ENCODE peak calls at places on chromosomes 1 and 21, in eight cellular contexts. R is cardiac fibroblast, Q is Peyer's patch, Z is left ventricle myocardium inferior, W is fibroblast of pulmonary artery, A is breast epithelium, G is body of pancreas, V is fibroblast of lung. Y is an unnamed sample.
A peak's percentile ranks its signal among the peaks of the same experiment; 100 is the strongest.

GRCh38 chr21:34219334-34220020 is 144.3 kb upstream of the KCNE2 start:
- DNase-seq in A (no peak), W (no peak), R (peak; percentile 13), Z (no peak), V (no peak), Q (no peak), G (no peak), Y (no peak)

GRCh38 chr1:214808845-214809460 is 206.0 kb downstream of the CENPF start:
- DNase-seq in R (peak; percentile 61), Q (no peak), W (peak; percentile 61), G (no peak), A (no peak), V (peak; percentile 66), Z (no peak), Y (peak; percentile 65)

GRCh38 chr1:9167638-9168037 is 38.7 kb upstream of the GPR157 start:
- DNase-seq in W (no peak), G (no peak), R (no peak), Z (no peak), A (no peak), V (no peak), Q (no peak), Y (no peak)

GRCh38 chr1:33086384-33086850 is 5.5 kb downstream of the AZIN2 start:
- DNase-seq in Q (peak; percentile 87), V (peak; percentile 86), A (peak; percentile 63), R (peak; percentile 88), W (peak; percentile 88), G (peak; percentile 81), Z (peak; percentile 74), Y (peak; percentile 77)

GRCh38 chr1:118928739-118929554 is 59.2 kb downstream of the TBX15 start:
- DNase-seq in Z (no peak), G (no peak), A (no peak), Q (peak; percentile 47), R (peak; percentile 43), V (peak; percentile 39), W (peak; percentile 62), Y (peak; percentile 61)

GRCh38 chr21:39218082-39218409 is 34.8 kb upstream of the PSMG1 start:
- DNase-seq in G (no peak), W (no peak), V (no peak), Q (no peak), R (no peak), A (no peak), Z (no peak), Y (no peak)

GRCh38 chr21:45972716-45973474 is 8.7 kb upstream of the COL6A1 start:
- DNase-seq in Q (peak; percentile 62), W (peak; percentile 96), A (peak; percentile 51), G (peak; percentile 54), R (peak; percentile 97), Z (peak; percentile 91), V (peak; percentile 95), Y (no peak)

GRCh38 chr1:232590742-232591082 is 39.2 kb downstream of the SIPA1L2 start:
- DNase-seq in A (no peak), G (no peak), Z (no peak), Q (no peak), V (no peak), W (no peak), R (no peak), Y (no peak)

GRCh38 chr1:239456788-239457187 is 70.4 kb downstream of the CHRM3 start:
- DNase-seq in V (no peak), W (no peak), A (no peak), Z (no peak), R (no peak), Q (no peak), G (no peak), Y (no peak)

GRCh38 chr1:21763236-21763635 is 19.7 kb downstream of the USP48 start:
- DNase-seq in Q (no peak), R (no peak), G (no peak), A (no peak), V (no peak), Z (no peak), W (no peak), Y (no peak)

GRCh38 chr1:118948796-118949195 is 39.3 kb downstream of the TBX15 start:
- DNase-seq in R (peak; percentile 11), A (no peak), G (no peak), W (peak; percentile 3), Z (no peak), Q (no peak), V (peak; percentile 45), Y (no peak)

GRCh38 chr1:71046891-71047634 is 553 bp downstream of the PTGER3 start:
- DNase-seq in Q (no peak), W (no peak), G (peak; percentile 49), A (peak; percentile 51), R (no peak), Z (no peak), V (no peak), Y (peak; percentile 23)

GRCh38 chr1:218699411-218699810 is 354.3 kb downstream of the TGFB2 start:
- DNase-seq in W (peak; percentile 26), Z (no peak), Q (no peak), G (no peak), A (no peak), R (no peak), V (peak; percentile 53), Y (no peak)

GRCh38 chr21:31872452-31873274 is at the start of gene HUNK:
- DNase-seq in Z (no peak), A (no peak), Q (peak; percentile 54), G (peak; percentile 78), W (peak; percentile 7), V (peak; percentile 39), R (peak; percentile 32), Y (peak; percentile 22)

GRCh38 chr1:29833596-29833995 is 597.3 kb downstream of the PTPRU start:
- DNase-seq in A (no peak), R (no peak), G (no peak), W (no peak), Q (peak; percentile 45), Z (no peak), V (no peak), Y (no peak)

GRCh38 chr1:27763358-27763757 is 9.7 kb upstream of the STX12 start:
- DNase-seq in V (no peak), G (no peak), R (no peak), Q (no peak), W (no peak), A (no peak), Z (no peak), Y (no peak)

GRCh38 chr1:186843261-186843660 is 14.5 kb downstream of the PLA2G4A start:
- DNase-seq in Z (no peak), R (no peak), Q (no peak), A (no peak), G (no peak), W (no peak), V (no peak), Y (no peak)

GRCh38 chr1:52203935-52204625 is 62.2 kb downstream of the ZFYVE9 start:
- DNase-seq in R (no peak), V (no peak), Z (no peak), Q (no peak), W (no peak), G (no peak), A (no peak), Y (no peak)

GRCh38 chr1:236103059-236103458 is 38.2 kb upstream of the NID1 start:
- DNase-seq in Q (no peak), V (no peak), G (no peak), W (no peak), A (no peak), Z (no peak), R (no peak), Y (no peak)

DNA sequence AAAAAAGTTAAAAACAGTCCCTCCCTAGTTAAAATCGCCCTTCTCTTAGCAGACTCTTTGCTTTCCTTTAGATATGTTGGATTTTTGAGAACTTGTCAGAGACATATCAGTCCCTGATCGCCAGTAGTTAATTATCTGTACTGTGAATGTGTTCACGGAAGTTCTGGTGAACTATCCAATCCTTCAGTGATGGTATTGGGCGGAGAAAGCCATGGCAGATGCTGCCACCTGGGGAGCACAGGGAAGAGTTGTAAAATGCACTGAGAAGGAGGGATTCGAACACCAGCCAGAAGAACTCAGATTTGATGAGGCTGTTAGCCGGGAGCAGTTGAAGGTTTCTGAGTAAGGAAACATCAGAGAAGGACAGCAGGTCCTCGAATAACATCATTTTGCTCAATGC is 17.5 kb upstream of the KIF14 start:
- DNase-seq in Q (no peak), G (no peak), R (no peak), A (no peak), V (no peak), W (no peak), Z (no peak), Y (no peak)
- TF ChIP-seq CTCF in Q (no peak), G (no peak), R (no peak), A (no peak), V (no peak), W (no peak), Z (no peak), Y (no peak)

GRCh38 chr1:10495475-10495817 is 20.7 kb downstream of the PEX14 start:
- DNase-seq in Q (no peak), W (no peak), G (no peak), V (no peak), A (no peak), Z (no peak), R (no peak), Y (no peak)
- H3K4me3 ChIP-seq in Q (no peak overlapping the region), W (no peak overlapping the region), G (no peak overlapping the region), V (no peak overlapping the region), A (peak overlapping the region; percentile 26), Z (peak overlapping the region; percentile 45), R (no peak overlapping the region), Y (peak overlapping the region; percentile 35)

GRCh38 chr1:93081716-93082115 is 2.6 kb downstream of the MTF2 start:
- DNase-seq in W (peak; percentile 92), R (peak; percentile 85), A (no peak), G (no peak), Z (no peak), V (peak; percentile 86), Q (no peak), Y (peak; percentile 40)

GRCh38 chr1:93078935-93079654 is at the start of gene MTF2:
- DNase-seq in A (peak; percentile 95), V (peak; percentile 98), W (peak; percentile 98), G (peak; percentile 96), R (peak; percentile 99), Q (peak; percentile 97), Z (peak; percentile 95), Y (peak; percentile 97)

GRCh38 chr1:93082313-93082712 is 3.2 kb downstream of the MTF2 start:
- DNase-seq in R (no peak), W (no peak), G (no peak), Z (no peak), A (no peak), Q (no peak), V (no peak), Y (no peak)

GRCh38 chr1:93079685-93080141 is 630 bp downstream of the MTF2 start:
- DNase-seq in R (no peak), V (no peak), W (no peak), G (peak; percentile 20), Q (peak; percentile 48), Z (no peak), A (peak; percentile 54), Y (peak; percentile 16)

DNA sequence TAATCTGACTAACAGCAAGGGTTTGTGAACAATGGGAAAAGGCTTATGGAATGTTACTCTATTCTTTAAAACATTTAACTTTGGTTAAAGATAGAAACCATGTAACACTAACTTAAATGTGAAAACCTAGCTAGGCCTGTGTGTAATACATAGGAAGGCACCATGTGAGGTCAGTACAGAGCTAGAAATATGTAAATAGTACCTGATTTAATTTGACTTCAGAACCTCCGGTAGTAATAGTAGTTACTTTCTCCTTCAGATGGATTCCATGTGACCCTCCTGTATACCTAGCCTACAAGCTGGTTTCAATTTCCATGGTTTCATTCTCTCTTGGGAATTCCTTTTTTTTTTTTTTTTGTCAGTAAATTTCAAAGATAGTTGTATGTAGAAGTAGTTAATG is 1.3 kb downstream of the MTF2 start:
- DNase-seq in V (peak; percentile 84), R (peak; percentile 85), Q (no peak), Z (no peak), A (no peak), G (no peak), W (peak; percentile 87), Y (peak; percentile 74)
- TF ChIP-seq CTCF in V (peak; percentile 61), R (peak; percentile 52), Q (peak; percentile 72), Z (peak; percentile 49), A (no peak), G (peak; percentile 49), W (peak; percentile 65), Y (peak; percentile 56)

GRCh38 chr1:180962178-180962577 is 49.5 kb downstream of the KIAA1614 start:
- DNase-seq in Q (no peak), A (no peak), W (no peak), V (no peak), G (no peak), R (no peak), Z (no peak), Y (peak; percentile 58)
- H3K4me3 ChIP-seq in Q (no peak overlapping the region), A (no peak overlapping the region), W (no peak overlapping the region), V (no peak overlapping the region), G (no peak overlapping the region), R (no peak overlapping the region), Z (no peak overlapping the region), Y (no peak overlapping the region)

Y was measured in epithelial cell of esophagus.